ENCODE peak calls at places on chromosome 5, in four cellular contexts. C is BE2C, Y is B cell, R is GM20000. G is an unnamed sample.

GRCh38 chr5:74866653-74867162 is 521 bp upstream of the FAM169A start:
- DNase-seq in C (no peak), R (peak), Y (no peak), G (peak)

GRCh38 chr5:124410539-124410938 is 335.9 kb downstream of the ZNF608 start:
- DNase-seq in Y (peak), R (no peak), C (no peak), G (no peak)

GRCh38 chr5:158261669-158262367 is 402.9 kb upstream of the CLINT1 start:
- DNase-seq in Y (no peak), C (no peak), R (no peak), G (no peak)

GRCh38 chr5:87321605-87322004 is 53.9 kb downstream of the RASA1 start:
- DNase-seq in C (no peak), R (no peak), Y (no peak), G (no peak)

GRCh38 chr5:126492939-126493338 is 69.7 kb downstream of the GRAMD2B start:
- DNase-seq in Y (no peak), R (no peak), C (peak), G (no peak)

GRCh38 chr5:15183520-15183919 is 311.9 kb upstream of the ANKH start:
- DNase-seq in C (no peak), Y (no peak), R (no peak), G (no peak)

GRCh38 chr5:113147088-113147487 is 170.5 kb downstream of the DCP2 start:
- DNase-seq in Y (no peak), R (no peak), C (no peak), G (no peak)

GRCh38 chr5:117488976-117489500 is 914.4 kb upstream of the SEMA6A start:
- DNase-seq in R (no peak), Y (no peak), C (no peak), G (no peak)

GRCh38 chr5:103514381-103514780 is 48.2 kb downstream of the NUDT12 start:
- DNase-seq in C (no peak), R (no peak), Y (no peak), G (no peak)

GRCh38 chr5:4613440-4613839 is 526.7 kb upstream of the ADAMTS16 start:
- DNase-seq in Y (no peak), C (no peak), R (no peak), G (no peak)

GRCh38 chr5:121758640-121759039 is 93.0 kb upstream of the FTMT start:
- DNase-seq in C (no peak), R (no peak), Y (no peak), G (no peak)

GRCh38 chr5:115810776-115811175 is 5.7 kb downstream of the CDO1 start:
- DNase-seq in R (no peak), C (no peak), Y (no peak), G (no peak)

GRCh38 chr5:178225174-178225573 is 7.4 kb downstream of the PHYKPL start:
- DNase-seq in R (no peak), Y (no peak), C (no peak), G (no peak)

GRCh38 chr5:80739898-80740297 is 85.1 kb upstream of the DHFR start:
- DNase-seq in C (no peak), Y (no peak), R (no peak), G (no peak)

GRCh38 chr5:68505917-68506860 is 290.6 kb downstream of the PIK3R1 start:
- DNase-seq in C (no peak), R (no peak), Y (no peak), G (no peak)

GRCh38 chr5:132136906-132137305 is 63.3 kb downstream of the CSF2 start:
- DNase-seq in Y (no peak), R (no peak), C (no peak), G (no peak)

GRCh38 chr5:124718376-124718775 is 28.1 kb downstream of the ZNF608 start:
- DNase-seq in R (no peak), Y (no peak), C (peak), G (no peak)

GRCh38 chr5:36875051-36875788 is 1.3 kb upstream of the NIPBL start:
- DNase-seq in R (peak), C (peak), Y (peak), G (peak)

GRCh38 chr5:168409601-168410458 is 76.4 kb upstream of the RARS1 start:
- DNase-seq in R (peak), C (no peak), Y (no peak), G (peak)

GRCh38 chr5:135091286-135091685 is 57.3 kb upstream of the PITX1 start:
- DNase-seq in C (no peak), Y (no peak), R (no peak), G (no peak)

GRCh38 chr5:73306741-73307275 is 133.8 kb downstream of the TMEM174 start:
- DNase-seq in C (no peak), Y (no peak), R (no peak), G (no peak)

GRCh38 chr5:115435776-115436712 is 108.5 kb downstream of the FEM1C start:
- DNase-seq in Y (no peak), C (no peak), R (no peak), G (no peak)

GRCh38 chr5:54651482-54652076 is 134.0 kb downstream of the SNX18 start:
- DNase-seq in Y (no peak), C (peak), R (no peak), G (no peak)

GRCh38 chr5:65721050-65721774 is 697 bp downstream of the SGTB start:
- DNase-seq in Y (no peak), C (peak), R (peak), G (peak)

GRCh38 chr5:141374627-141375026 is 936 bp downstream of the PCDHGA6 start:
- DNase-seq in C (no peak), R (no peak), Y (no peak), G (no peak)

GRCh38 chr5:143582869-143583268 is 179.4 kb upstream of the NR3C1 start:
- DNase-seq in Y (no peak), C (no peak), R (no peak), G (no peak)

GRCh38 chr5:110956280-110956912 is 115.1 kb upstream of the TSLP start:
- DNase-seq in R (no peak), C (no peak), Y (no peak), G (no peak)

GRCh38 chr5:110957934-110958333 is 113.6 kb upstream of the TSLP start:
- DNase-seq in C (no peak), R (no peak), Y (no peak), G (no peak)

GRCh38 chr5:110951373-110951791 is 120.1 kb upstream of the TSLP start:
- DNase-seq in R (no peak), Y (no peak), C (no peak), G (no peak)

DNA sequence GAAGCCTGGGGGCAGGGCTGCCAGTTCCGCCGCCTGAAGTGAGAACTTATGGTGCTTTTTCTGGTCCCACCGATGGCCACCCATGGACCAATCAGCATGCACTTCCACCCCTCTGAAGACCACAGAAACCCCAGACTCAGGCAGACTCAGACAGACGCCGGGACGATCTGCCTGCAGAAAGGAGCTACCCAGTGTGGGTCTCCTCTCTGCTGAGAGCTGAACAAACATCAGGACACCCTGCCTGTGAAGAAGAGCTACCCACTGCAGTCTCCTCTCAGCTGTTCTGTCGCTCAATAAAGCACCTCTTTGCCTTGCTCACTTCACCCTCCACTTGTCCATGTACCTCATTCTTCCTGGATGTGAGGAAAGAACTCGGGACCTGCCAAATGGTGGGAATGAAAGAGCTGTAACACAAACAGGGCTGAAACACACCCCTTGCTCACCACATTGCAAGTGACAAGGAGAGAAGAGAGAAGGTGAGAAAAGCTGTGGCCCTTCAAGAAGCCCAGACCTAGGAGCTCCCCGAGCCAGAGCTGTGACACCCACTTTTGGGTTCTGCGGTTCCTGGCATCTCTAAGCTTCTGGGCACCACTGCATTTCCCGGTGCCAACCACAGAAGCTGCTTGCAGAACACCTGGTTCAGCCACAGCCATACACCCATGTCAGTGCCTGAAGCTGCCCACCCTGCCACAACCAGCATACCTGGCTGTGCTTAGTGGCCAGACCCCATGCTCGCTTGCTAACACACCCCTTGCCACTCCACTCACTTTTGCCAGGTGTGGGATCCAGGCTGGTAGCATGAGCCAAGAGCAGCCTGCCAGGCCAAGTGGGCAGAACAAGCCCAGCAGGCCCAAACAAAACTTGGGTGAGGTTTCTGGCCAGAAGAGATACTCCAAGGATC is 114.3 kb upstream of the TSLP start:
- DNase-seq in Y (no peak), R (no peak), C (no peak), G (no peak)
- TF ChIP-seq CTCF in Y (no peak), R (no peak), C (no peak), G (no peak)

GRCh38 chr5:10528056-10528816 is 35.6 kb upstream of the ANKRD33B start:
- DNase-seq in R (no peak), C (no peak), Y (no peak), G (no peak)
- TF ChIP-seq CTCF in R (no peak), C (peak), Y (no peak), G (no peak)

GRCh38 chr5:14016549-14016948 is 72.1 kb upstream of the DNAH5 start:
- DNase-seq in R (no peak), C (no peak), Y (no peak), G (no peak)

GRCh38 chr5:14009575-14009974 is 65.1 kb upstream of the DNAH5 start:
- DNase-seq in R (no peak), C (no peak), Y (no peak), G (no peak)

GRCh38 chr5:14008819-14009311 is 64.4 kb upstream of the DNAH5 start:
- DNase-seq in Y (no peak), C (no peak), R (no peak), G (no peak)

GRCh38 chr5:14006823-14007510 is 62.5 kb upstream of the DNAH5 start:
- DNase-seq in C (no peak), R (no peak), Y (no peak), G (no peak)

GRCh38 chr5:14011089-14012004 is 66.9 kb upstream of the DNAH5 start:
- DNase-seq in R (peak), C (peak), Y (peak), G (peak)
- TF ChIP-seq CTCF in R (no peak), C (no peak), Y (no peak), G (no peak)

DNA sequence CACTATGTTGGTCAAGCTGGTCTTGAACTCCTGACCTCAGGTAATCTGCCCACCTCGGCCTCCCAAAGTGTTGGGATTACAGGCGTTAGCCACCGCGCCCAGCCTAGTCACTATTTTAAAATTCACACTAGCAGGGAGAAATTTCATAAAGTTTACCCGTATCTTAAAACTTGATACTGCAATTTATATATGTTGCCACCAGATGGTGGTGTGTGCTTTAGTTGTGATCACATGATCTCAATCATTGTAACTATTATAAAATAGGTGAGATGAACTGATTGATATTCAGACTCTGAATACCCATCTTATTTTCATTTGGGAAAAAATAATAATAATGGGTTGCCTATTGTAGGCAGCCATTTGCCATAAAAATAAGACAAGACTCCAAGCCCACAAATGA is 1330.4 kb upstream of the WWC1 start:
- DNase-seq in R (no peak), Y (no peak), C (no peak), G (no peak)
- TF ChIP-seq CTCF in R (no peak), Y (no peak), C (peak), G (no peak)

GRCh38 chr5:82178378-82178777 is 99.8 kb downstream of the RPS23 start:
- DNase-seq in C (no peak), R (no peak), Y (no peak), G (no peak)

GRCh38 chr5:82174128-82174918 is 103.8 kb downstream of the RPS23 start:
- DNase-seq in R (peak), Y (peak), C (peak), G (peak)

GRCh38 chr5:82169892-82170291 is 108.3 kb downstream of the RPS23 start:
- DNase-seq in Y (no peak), R (no peak), C (no peak), G (no peak)

GRCh38 chr5:82176115-82176514 is 102.0 kb downstream of the RPS23 start:
- DNase-seq in C (no peak), R (no peak), Y (no peak), G (no peak)

DNA sequence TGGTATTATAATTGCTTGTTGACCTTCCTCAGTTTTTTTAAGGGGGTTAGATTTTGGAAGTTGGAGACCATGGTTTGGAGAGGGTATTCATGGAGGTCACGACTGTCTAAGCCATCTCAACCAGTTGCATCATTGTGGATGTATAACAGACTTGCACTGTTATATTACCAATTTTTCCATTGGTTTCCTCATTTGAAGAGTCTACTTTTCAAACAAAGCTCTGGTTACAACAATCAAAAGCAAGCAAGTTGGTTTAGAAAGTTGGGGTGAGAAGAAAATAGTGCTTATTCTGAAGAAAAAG is 103.3 kb downstream of the RPS23 start:
- DNase-seq in Y (no peak), R (no peak), C (no peak), G (no peak)
- TF ChIP-seq CTCF in Y (no peak), R (no peak), C (no peak), G (no peak)

GRCh38 chr5:25544652-25545249 is 900.0 kb upstream of the CDH10 start:
- DNase-seq in R (peak), Y (no peak), C (peak), G (peak)
- TF ChIP-seq CTCF in R (no peak), Y (no peak), C (peak), G (peak)

DNA sequence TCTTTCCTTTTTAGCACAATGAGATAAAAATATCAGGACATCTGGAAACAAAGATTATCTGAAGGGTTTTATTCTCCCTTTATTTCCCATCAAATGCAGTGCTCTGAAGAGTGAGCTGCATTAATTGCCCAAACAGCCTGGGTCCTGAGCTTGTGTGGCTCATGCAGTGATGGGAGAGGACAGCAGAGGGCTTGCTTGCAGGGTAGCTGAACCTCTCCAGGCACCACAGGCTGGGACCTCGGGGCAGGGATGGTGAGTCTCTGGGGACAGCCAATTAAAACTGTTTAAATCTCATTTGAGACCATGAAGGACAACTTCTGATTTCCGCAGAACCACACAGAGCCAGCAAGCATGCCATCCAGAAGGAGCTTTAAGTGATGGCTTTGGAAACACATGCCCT is 71.2 kb downstream of the PLAC8L1 start:
- DNase-seq in C (peak), Y (no peak), R (no peak), G (no peak)
- TF ChIP-seq CTCF in C (peak), Y (no peak), R (no peak), G (no peak)

GRCh38 chr5:1436681-1437080 is 8.6 kb downstream of the SLC6A3 start:
- DNase-seq in R (no peak), Y (no peak), C (no peak), G (no peak)

GRCh38 chr5:1437876-1438559 is 7.2 kb downstream of the SLC6A3 start:
- DNase-seq in R (no peak), C (no peak), Y (no peak), G (no peak)

GRCh38 chr5:1438871-1439270 is 6.4 kb downstream of the SLC6A3 start:
- DNase-seq in R (no peak), Y (no peak), C (no peak), G (no peak)

GRCh38 chr5:1436036-1436435 is 9.2 kb downstream of the SLC6A3 start:
- DNase-seq in C (no peak), R (no peak), Y (no peak), G (no peak)

GRCh38 chr5:1437452-1437851 is 7.8 kb downstream of the SLC6A3 start:
- DNase-seq in R (no peak), Y (no peak), C (peak), G (no peak)
- TF ChIP-seq CTCF in R (no peak), Y (no peak), C (no peak), G (no peak)

GRCh38 chr5:77986261-77986660 is 210.1 kb upstream of the TBCA start:
- DNase-seq in C (no peak), R (no peak), Y (no peak), G (no peak)
- TF ChIP-seq CTCF in C (peak), R (no peak), Y (no peak), G (no peak)

G was measured in activated CD8-positive, alpha-beta T cell treated with anti-CD3 and anti-CD28 coated beads for 36 hours.